ENCODE peak calls at places on chromosomes 16 and 17, in nine cellular contexts. N is AG10803; H is NCI-H1436; Z is myocyte; X is ureter; Y is HAP-1; G is astrocyte of the spinal cord; U is T-cell; B is activated naive CD4-positive, alpha-beta T cell treated with anti-CD3 and anti-CD28 coated beads, Interleukin-2, amount 10 ng/mL, durations not matched to agents 7 days and 5 days. I is an unnamed sample.

GRCh38 chr16:57519796-57520360 is 16.5 kb downstream of the CCDC102A start:
- DNase-seq in N (peak; percentile 47), H (peak; percentile 70), Z (peak; percentile 71), X (peak; percentile 75), Y (peak; percentile 51), G (peak; percentile 60), U (peak; percentile 77), B (peak; percentile 86), I (peak; percentile 32)

GRCh38 chr17:62816282-62816839 is 8.2 kb upstream of the MARCHF10 start:
- DNase-seq in N (peak; percentile 71), H (no peak), Z (no peak), X (no peak), Y (no peak), G (no peak), U (no peak), B (no peak), I (no peak)

GRCh38 chr17:70661342-70662222 is 492.2 kb downstream of the KCNJ2 start:
- DNase-seq in N (peak; percentile 4), H (peak; percentile 91), Z (peak; percentile 22), X (no peak), Y (no peak), G (peak; percentile 69), U (no peak), B (no peak), I (no peak)

GRCh38 chr17:68398731-68399637 is 58.3 kb downstream of the WIPI1 start:
- DNase-seq in N (peak; percentile 73), H (no peak), Z (peak; percentile 53), X (peak; percentile 56), Y (peak; percentile 59), G (peak; percentile 76), U (peak; percentile 10), B (peak; percentile 46), I (peak; percentile 39)

GRCh38 chr16:6317924-6318323 is 1014.7 kb upstream of the RBFOX1 start:
- DNase-seq in N (no peak), H (no peak), Z (no peak), X (no peak), Y (no peak), G (no peak), U (no peak), B (no peak), I (no peak)

GRCh38 chr16:86133847-86134375 is 234.9 kb downstream of the IRF8 start:
- DNase-seq in N (no peak), H (no peak), Z (no peak), X (no peak), Y (no peak), G (no peak), U (no peak), B (no peak), I (no peak)

GRCh38 chr17:8004899-8005298 is 2.5 kb downstream of the GUCY2D start:
- DNase-seq in N (peak; percentile 56), H (no peak), Z (no peak), X (no peak), Y (no peak), G (peak; percentile 9), U (no peak), B (no peak), I (peak; percentile 64)

GRCh38 chr17:80277751-80278671 is 17.4 kb downstream of the RNF213 start:
- DNase-seq in N (no peak), H (no peak), Z (no peak), X (no peak), Y (no peak), G (peak; percentile 25), U (no peak), B (no peak), I (peak; percentile 73)